ENCODE peak calls at places on chromosome 1, in nine cellular contexts. Y, E, X, U, P, L, Q, C and K are unnamed samples.

GRCh38 chr1:180247061-180247460 is 17.0 kb downstream of the LHX4 start:
- DNase-seq in Y (peak; percentile 29), E (no peak), X (no peak), U (no peak), P (no peak), L (no peak), Q (no peak), C (no peak), K (no peak)

GRCh38 chr1:37795340-37796110 is 1.9 kb downstream of the MANEAL start:
- DNase-seq in Y (peak; percentile 76), E (peak; percentile 11), X (peak; percentile 58), U (no peak), P (no peak), L (no peak), Q (peak; percentile 82), C (peak; percentile 41), K (no peak)

GRCh38 chr1:32724678-32725594 is 22.4 kb upstream of the SYNC start:
- DNase-seq in Y (peak; percentile 93), E (no peak), X (peak; percentile 76), U (peak; percentile 28), P (no peak), L (no peak), Q (no peak), C (peak; percentile 39), K (no peak)

GRCh38 chr1:54721719-54722118 is 6.1 kb downstream of the TTC4 start:
- DNase-seq in Y (no peak), E (no peak), X (no peak), U (no peak), P (no peak), L (no peak), Q (no peak), C (no peak), K (no peak)

GRCh38 chr1:203764105-203765028 is 616 bp upstream of the LAX1 start:
- DNase-seq in Y (no peak), E (no peak), X (no peak), U (no peak), P (no peak), L (no peak), Q (no peak), C (no peak), K (no peak)

GRCh38 chr1:12539705-12540579 is 78.1 kb downstream of the DHRS3 start:
- DNase-seq in Y (peak; percentile 99), E (no peak), X (peak; percentile 94), U (no peak), P (no peak), L (no peak), Q (peak; percentile 45), C (peak; percentile 88), K (no peak)

GRCh38 chr1:166064324-166064926 is 102.4 kb downstream of the FAM78B start:
- DNase-seq in Y (no peak), E (no peak), X (no peak), U (no peak), P (no peak), L (no peak), Q (no peak), C (no peak), K (no peak)

GRCh38 chr1:52080014-52080415 is 23.9 kb downstream of the BTF3L4 start:
- DNase-seq in Y (no peak), E (no peak), X (no peak), U (no peak), P (no peak), L (no peak), Q (peak; percentile 50), C (no peak), K (no peak)

GRCh38 chr1:196651637-196652215 is at the start of gene CFH:
- DNase-seq in Y (peak; percentile 96), E (no peak), X (no peak), U (peak; percentile 2), P (no peak), L (no peak), Q (peak; percentile 14), C (no peak), K (no peak)

GRCh38 chr1:246012271-246012854 is 494.7 kb downstream of the SMYD3 start:
- DNase-seq in Y (peak; percentile 72), E (no peak), X (no peak), U (no peak), P (peak; percentile 49), L (no peak), Q (no peak), C (no peak), K (no peak)

GRCh38 chr1:53592521-53592982 is 133.4 kb downstream of the DMRTB1 start:
- DNase-seq in Y (peak; percentile 92), E (no peak), X (peak; percentile 55), U (no peak), P (no peak), L (no peak), Q (peak; percentile 33), C (peak; percentile 34), K (no peak)

GRCh38 chr1:179251675-179252074 is 22.2 kb upstream of the ABL2 start:
- DNase-seq in Y (peak; percentile 77), E (no peak), X (no peak), U (no peak), P (peak; percentile 43), L (no peak), Q (peak; percentile 36), C (no peak), K (no peak)

GRCh38 chr1:231387770-231388669 is 34.1 kb downstream of the EGLN1 start:
- DNase-seq in Y (no peak), E (no peak), X (no peak), U (no peak), P (no peak), L (no peak), Q (no peak), C (no peak), K (no peak)

GRCh38 chr1:8097077-8097799 is 71.1 kb upstream of the ERRFI1 start:
- DNase-seq in Y (peak; percentile 81), E (no peak), X (no peak), U (no peak), P (peak; percentile 80), L (no peak), Q (peak; percentile 39), C (no peak), K (no peak)

GRCh38 chr1:47598357-47598756 is 160.5 kb downstream of the FOXD2 start:
- DNase-seq in Y (no peak), E (no peak), X (no peak), U (no peak), P (no peak), L (no peak), Q (no peak), C (no peak), K (no peak)

GRCh38 chr1:58695206-58695605 is 4.7 kb downstream of the MYSM1 start:
- DNase-seq in Y (no peak), E (no peak), X (no peak), U (no peak), P (no peak), L (no peak), Q (no peak), C (no peak), K (no peak)

GRCh38 chr1:61174060-61174788 is 91.9 kb downstream of the NFIA start:
- DNase-seq in Y (no peak), E (no peak), X (no peak), U (no peak), P (no peak), L (no peak), Q (no peak), C (no peak), K (no peak)

GRCh38 chr1:67705735-67706454 is 20.9 kb downstream of the GADD45A start:
- DNase-seq in Y (peak; percentile 65), E (no peak), X (no peak), U (no peak), P (no peak), L (no peak), Q (no peak), C (peak; percentile 64), K (no peak)